ENCODE peak calls at places on chromosomes 16 and 17, in five cellular contexts. L is pancreas, X is body of pancreas, P is cardiac muscle cell, M is fibroblast of lung. V is an unnamed sample.

GRCh38 chr16:10485698-10486382 is 94.6 kb downstream of the EMP2 start:
- DNase-seq in L (no peak), X (no peak), P (no peak), M (no peak), V (no peak)

GRCh38 chr17:72308744-72309395 is 188.1 kb downstream of the SOX9 start:
- DNase-seq in L (no peak), X (no peak), P (no peak), M (peak; percentile 9), V (no peak)

GRCh38 chr16:23679986-23680336 is 1.3 kb downstream of the PLK1 start:
- DNase-seq in L (no peak), X (no peak), P (no peak), M (no peak), V (peak; percentile 20)

GRCh38 chr17:72466199-72466598 is 345.4 kb downstream of the SOX9 start:
- DNase-seq in L (no peak), X (no peak), P (no peak), M (peak; percentile 70), V (peak; percentile 98)

GRCh38 chr17:59842901-59843652 is 49.7 kb downstream of the TUBD1 start:
- DNase-seq in L (no peak), X (peak; percentile 49), P (no peak), M (peak; percentile 97), V (peak; percentile 98)

GRCh38 chr16:89154390-89155183 is 17.0 kb upstream of the CDH15 start:
- DNase-seq in L (peak; percentile 55), X (no peak), P (no peak), M (no peak), V (no peak)

GRCh38 chr16:72530434-72530833 is 358.5 kb upstream of the PMFBP1 start:
- DNase-seq in L (no peak), X (no peak), P (no peak), M (peak; percentile 68), V (peak; percentile 81)

GRCh38 chr16:75118943-75119539 is 2.5 kb upstream of the LDHD start:
- DNase-seq in L (no peak), X (no peak), P (no peak), M (no peak), V (no peak)

GRCh38 chr17:66272699-66273390 is 29.6 kb upstream of the PRKCA start:
- DNase-seq in L (no peak), X (no peak), P (no peak), M (peak; percentile 70), V (peak; percentile 48)

GRCh38 chr17:54626146-54626703 is 274.4 kb upstream of the TOM1L1 start:
- DNase-seq in L (no peak), X (no peak), P (peak; percentile 1), M (no peak), V (no peak)

GRCh38 chr17:54948380-54948779 is 20.1 kb downstream of the COX11 start:
- DNase-seq in L (no peak), X (no peak), P (no peak), M (peak; percentile 93), V (peak; percentile 72)

GRCh38 chr17:39740357-39741111 is 2.8 kb downstream of the GRB7 start:
- DNase-seq in L (peak; percentile 83), X (peak; percentile 49), P (no peak), M (peak; percentile 11), V (peak; percentile 96)

GRCh38 chr17:44862278-44862914 is 14.7 kb downstream of the HIGD1B start:
- DNase-seq in L (no peak), X (no peak), P (no peak), M (no peak), V (no peak)

GRCh38 chr16:50066482-50067289 is 916 bp downstream of the HEATR3 start:
- DNase-seq in L (no peak), X (no peak), P (no peak), M (no peak), V (no peak)

GRCh38 chr17:58172369-58173071 is 5.7 kb downstream of the OR4D2 start:
- DNase-seq in L (no peak), X (no peak), P (peak; percentile 15), M (peak; percentile 19), V (peak; percentile 66)

GRCh38 chr16:89009343-89010209 is 32.6 kb upstream of the CBFA2T3 start:
- DNase-seq in L (peak; percentile 77), X (peak; percentile 34), P (peak; percentile 81), M (no peak), V (peak; percentile 19)

GRCh38 chr17:5329784-5330557 is 47.9 kb downstream of the RABEP1 start:
- DNase-seq in L (no peak), X (no peak), P (no peak), M (no peak), V (no peak)

GRCh38 chr17:71081666-71082065 is 912.3 kb downstream of the KCNJ2 start:
- DNase-seq in L (no peak), X (no peak), P (no peak), M (no peak), V (no peak)

GRCh38 chr17:71085238-71086033 is 916.1 kb downstream of the KCNJ2 start:
- DNase-seq in L (no peak), X (peak; percentile 31), P (peak; percentile 60), M (peak; percentile 14), V (peak; percentile 29)

GRCh38 chr17:71080937-71081336 is 911.6 kb downstream of the KCNJ2 start:
- DNase-seq in L (no peak), X (no peak), P (no peak), M (no peak), V (no peak)

GRCh38 chr17:71084838-71085237 is 915.5 kb downstream of the KCNJ2 start:
- DNase-seq in L (no peak), X (no peak), P (no peak), M (no peak), V (no peak)

DNA sequence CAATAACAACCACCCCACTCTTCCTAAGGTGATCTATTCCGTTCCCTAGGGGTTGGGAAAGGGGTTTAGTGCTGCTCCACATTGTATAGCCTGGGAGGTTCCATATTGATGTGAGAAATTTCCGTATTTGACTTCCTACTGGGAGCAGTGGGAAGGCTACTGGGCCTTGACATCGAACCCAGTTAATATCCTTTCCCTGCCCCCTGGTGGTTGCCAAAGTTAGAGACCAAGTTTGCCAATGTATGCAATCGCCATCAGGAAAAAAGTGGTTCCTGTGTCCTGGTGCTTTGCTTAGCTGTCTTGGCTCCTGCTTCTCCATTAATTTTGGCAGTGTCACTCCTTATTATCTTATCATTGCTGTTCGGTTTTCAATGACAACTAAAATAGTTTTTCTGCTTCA is 914.9 kb downstream of the KCNJ2 start:
- DNase-seq in L (no peak), X (peak; percentile 25), P (peak; percentile 72), M (peak; percentile 42), V (peak; percentile 69)
- TF ChIP-seq CTCF in L (no peak), X (peak; percentile 45), P (peak; percentile 61), M (peak; percentile 30), V (peak; percentile 66)

GRCh38 chr16:16884451-16884850 is 505.5 kb downstream of the NPIPA7 start:
- DNase-seq in L (no peak), X (no peak), P (no peak), M (no peak), V (no peak)

GRCh38 chr16:16882766-16883165 is 503.8 kb downstream of the NPIPA7 start:
- DNase-seq in L (no peak), X (no peak), P (no peak), M (no peak), V (no peak)

GRCh38 chr16:16879567-16880251 is 500.8 kb downstream of the NPIPA7 start:
- DNase-seq in L (no peak), X (no peak), P (no peak), M (no peak), V (no peak)

GRCh38 chr16:16877061-16877460 is 498.1 kb downstream of the NPIPA7 start:
- DNase-seq in L (no peak), X (no peak), P (no peak), M (no peak), V (no peak)

GRCh38 chr16:16881771-16882170 is 502.8 kb downstream of the NPIPA7 start:
- DNase-seq in L (no peak), X (no peak), P (no peak), M (no peak), V (no peak)
- H3K4me3 ChIP-seq in L (no peak overlapping the region), X (no peak overlapping the region), P (no peak overlapping the region), M (no peak overlapping the region), V (no peak overlapping the region)

GRCh38 chr16:86809458-86809955 is 231.2 kb downstream of the FOXL1 start:
- DNase-seq in L (no peak), X (no peak), P (no peak), M (peak; percentile 59), V (peak; percentile 89)
- TF ChIP-seq CTCF in L (no peak), X (no peak), P (no peak), M (no peak), V (peak; percentile 35)

GRCh38 chr17:7281953-7282751 is 634 bp downstream of the SLC2A4 start:
- DNase-seq in L (no peak), X (peak; percentile 31), P (peak; percentile 83), M (no peak), V (no peak)
- H3K4me3 ChIP-seq in L (peak overlapping the region; percentile 48), X (no peak overlapping the region), P (peak overlapping the region; percentile 76), M (peak overlapping the region; percentile 32), V (peak overlapping the region; percentile 41)

GRCh38 chr16:2855536-2855935 is 2.4 kb downstream of the PRSS22 start:
- DNase-seq in L (no peak), X (no peak), P (no peak), M (no peak), V (no peak)

GRCh38 chr16:2852731-2853507 is 5.1 kb downstream of the PRSS22 start:
- DNase-seq in L (no peak), X (no peak), P (no peak), M (no peak), V (no peak)

GRCh38 chr16:2853531-2854073 is 4.4 kb downstream of the PRSS22 start:
- DNase-seq in L (no peak), X (no peak), P (no peak), M (no peak), V (no peak)

GRCh38 chr16:2856061-2856670 is 1.8 kb downstream of the PRSS22 start:
- DNase-seq in L (peak; percentile 71), X (peak; percentile 48), P (no peak), M (no peak), V (peak; percentile 30)

DNA sequence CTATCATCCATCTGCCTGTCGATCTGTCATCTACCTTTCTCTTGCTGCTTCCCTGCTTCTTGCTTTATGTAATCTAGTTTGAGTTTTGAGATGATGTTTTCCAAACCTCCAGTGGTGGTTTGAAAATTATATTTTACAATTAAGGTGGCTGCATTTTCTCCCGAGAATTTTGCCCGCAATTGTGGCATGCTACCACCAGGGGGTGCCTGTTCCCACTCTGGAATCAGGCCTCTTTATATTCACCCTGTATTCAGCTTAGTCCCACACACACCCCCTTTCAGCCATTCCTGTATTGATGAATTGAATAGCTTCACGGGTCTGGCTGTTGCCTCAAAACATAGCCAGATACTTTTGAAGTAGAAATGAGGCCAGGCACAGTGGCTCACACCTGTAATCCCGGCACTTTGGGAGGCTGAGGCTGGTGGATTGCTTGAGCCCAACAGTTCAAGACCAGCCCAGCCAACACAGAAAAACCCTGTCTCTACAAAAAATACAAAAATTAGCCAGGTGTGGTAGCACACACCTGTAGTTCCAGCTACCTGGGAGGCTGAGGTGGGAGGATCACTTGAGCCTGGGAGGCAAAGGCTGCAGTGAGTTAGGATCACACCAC is 3.2 kb downstream of the PRSS22 start:
- DNase-seq in L (no peak), X (no peak), P (no peak), M (no peak), V (no peak)
- TF ChIP-seq CTCF in L (peak; percentile 33), X (peak; percentile 50), P (peak; percentile 44), M (peak; percentile 42), V (peak; percentile 49)